ENCODE peak calls at places on chromosomes 7 and 10, in four cellular contexts. One of them, this sample, is unnamed.
A peak's percentile ranks its signal among the peaks of the same experiment; 100 is the strongest.

GRCh38 chr10:62769574-62770242 is 34.8 kb upstream of the ADO start:
- DNase-seq in nephron progenitor cell: no peak
- DNase-seq in endodermal cell: peak; percentile 67
- DNase-seq in psoas muscle: no peak
- DNase-seq in this sample: no peak

GRCh38 chr10:104559935-104560334 is 81.2 kb upstream of the SORCS3 start:
- DNase-seq in nephron progenitor cell: no peak
- DNase-seq in endodermal cell: peak; percentile 16
- DNase-seq in psoas muscle: no peak
- DNase-seq in this sample: no peak

GRCh38 chr7:90692396-90692795 is 96.3 kb downstream of the CDK14 start:
- DNase-seq in nephron progenitor cell: no peak
- DNase-seq in endodermal cell: no peak
- DNase-seq in psoas muscle: no peak
- DNase-seq in this sample: no peak

GRCh38 chr10:4151466-4151865 is 366.5 kb upstream of the KLF6 start:
- DNase-seq in nephron progenitor cell: no peak
- DNase-seq in endodermal cell: peak; percentile 76
- DNase-seq in psoas muscle: no peak
- DNase-seq in this sample: no peak

GRCh38 chr10:1160561-1160961 is 104.4 kb downstream of the WDR37 start:
- DNase-seq in nephron progenitor cell: no peak
- DNase-seq in endodermal cell: no peak
- DNase-seq in psoas muscle: no peak
- DNase-seq in this sample: peak; percentile 72

GRCh38 chr10:91389636-91390512 is 20.3 kb upstream of the HECTD2 start:
- DNase-seq in nephron progenitor cell: peak; percentile 14
- DNase-seq in endodermal cell: no peak
- DNase-seq in psoas muscle: no peak
- DNase-seq in this sample: no peak

GRCh38 chr10:119498889-119499864 is 43.3 kb downstream of the RGS10 start:
- DNase-seq in nephron progenitor cell: no peak
- DNase-seq in endodermal cell: no peak
- DNase-seq in psoas muscle: no peak
- DNase-seq in this sample: no peak

GRCh38 chr10:86411281-86411841 is 44.8 kb upstream of the GRID1 start:
- DNase-seq in nephron progenitor cell: no peak
- DNase-seq in endodermal cell: no peak
- DNase-seq in psoas muscle: no peak
- DNase-seq in this sample: peak; percentile 36

GRCh38 chr10:103605359-103606156 is 112.1 kb downstream of the NEURL1 start:
- DNase-seq in nephron progenitor cell: peak; percentile 48
- DNase-seq in endodermal cell: peak; percentile 88
- DNase-seq in psoas muscle: peak; percentile 68
- DNase-seq in this sample: no peak

GRCh38 chr7:130741336-130741995 is 7.5 kb upstream of the KLF14 start:
- DNase-seq in nephron progenitor cell: no peak
- DNase-seq in endodermal cell: no peak
- DNase-seq in psoas muscle: no peak
- DNase-seq in this sample: no peak

GRCh38 chr7:105577251-105577650 is 4.0 kb downstream of the EFCAB10 start:
- DNase-seq in nephron progenitor cell: no peak
- DNase-seq in endodermal cell: no peak
- DNase-seq in psoas muscle: no peak
- DNase-seq in this sample: no peak

GRCh38 chr10:85646312-85646711 is 720.3 kb downstream of the GRID1 start:
- DNase-seq in nephron progenitor cell: no peak
- DNase-seq in endodermal cell: peak; percentile 10
- DNase-seq in psoas muscle: no peak
- DNase-seq in this sample: peak; percentile 13

GRCh38 chr10:24299587-24300258 is 90.8 kb downstream of the KIAA1217 start:
- DNase-seq in nephron progenitor cell: no peak
- DNase-seq in endodermal cell: no peak
- DNase-seq in psoas muscle: no peak
- DNase-seq in this sample: no peak

GRCh38 chr7:78139335-78139734 is 340.8 kb downstream of the PHTF2 start:
- DNase-seq in nephron progenitor cell: no peak
- DNase-seq in endodermal cell: no peak
- DNase-seq in psoas muscle: no peak
- DNase-seq in this sample: no peak

GRCh38 chr7:13577566-13578145 is 411.8 kb downstream of the ETV1 start:
- DNase-seq in nephron progenitor cell: no peak
- DNase-seq in endodermal cell: no peak
- DNase-seq in psoas muscle: no peak
- DNase-seq in this sample: no peak

GRCh38 chr7:55019691-55020480 is 1.1 kb downstream of the EGFR start:
- DNase-seq in nephron progenitor cell: peak; percentile 44
- DNase-seq in endodermal cell: peak; percentile 75
- DNase-seq in psoas muscle: peak; percentile 69
- DNase-seq in this sample: no peak

GRCh38 chr7:155531686-155532085 is 14.7 kb downstream of the CNPY1 start:
- DNase-seq in nephron progenitor cell: peak; percentile 32
- DNase-seq in endodermal cell: peak; percentile 40
- DNase-seq in psoas muscle: no peak
- DNase-seq in this sample: no peak

GRCh38 chr10:73263948-73264347 is 11.5 kb upstream of the MRPS16 start:
- DNase-seq in nephron progenitor cell: no peak
- DNase-seq in endodermal cell: no peak
- DNase-seq in psoas muscle: no peak
- DNase-seq in this sample: no peak

GRCh38 chr10:29415876-29416275 is 127.0 kb downstream of the LYZL1 start:
- DNase-seq in nephron progenitor cell: no peak
- DNase-seq in endodermal cell: no peak
- DNase-seq in psoas muscle: no peak
- DNase-seq in this sample: no peak

GRCh38 chr7:127447326-127447945 is 54.9 kb upstream of the ZNF800 start:
- DNase-seq in nephron progenitor cell: peak; percentile 5
- DNase-seq in endodermal cell: peak; percentile 88
- DNase-seq in psoas muscle: no peak
- DNase-seq in this sample: no peak

GRCh38 chr7:154409703-154410311 is 357.6 kb downstream of the DPP6 start:
- DNase-seq in nephron progenitor cell: peak; percentile 68
- DNase-seq in endodermal cell: peak; percentile 85
- DNase-seq in psoas muscle: no peak
- DNase-seq in this sample: no peak

GRCh38 chr10:102434251-102434913 is 2.0 kb upstream of the CUEDC2 start:
- DNase-seq in nephron progenitor cell: peak; percentile 26
- DNase-seq in endodermal cell: no peak
- DNase-seq in psoas muscle: no peak
- DNase-seq in this sample: no peak

GRCh38 chr7:138958026-138958956 is 22.9 kb downstream of the KIAA1549 start:
- DNase-seq in nephron progenitor cell: no peak
- DNase-seq in endodermal cell: no peak
- DNase-seq in psoas muscle: no peak
- DNase-seq in this sample: no peak
- TF ChIP-seq CTCF in nephron progenitor cell: no peak
- TF ChIP-seq CTCF in endodermal cell: no peak
- TF ChIP-seq CTCF in psoas muscle: no peak
- TF ChIP-seq CTCF in this sample: no peak

GRCh38 chr10:43265799-43266721 is 805 bp downstream of the RASGEF1A start:
- DNase-seq in nephron progenitor cell: no peak
- DNase-seq in endodermal cell: peak; percentile 85
- DNase-seq in psoas muscle: no peak
- DNase-seq in this sample: peak; percentile 81
- TF ChIP-seq CTCF in nephron progenitor cell: peak; percentile 20
- TF ChIP-seq CTCF in endodermal cell: peak; percentile 81
- TF ChIP-seq CTCF in psoas muscle: peak; percentile 36
- TF ChIP-seq CTCF in this sample: no peak

GRCh38 chr7:50981743-50982142 is 199.0 kb upstream of the GRB10 start:
- DNase-seq in nephron progenitor cell: no peak
- DNase-seq in endodermal cell: peak; percentile 61
- DNase-seq in psoas muscle: no peak
- DNase-seq in this sample: no peak

GRCh38 chr7:50988465-50988864 is 205.8 kb upstream of the GRB10 start:
- DNase-seq in nephron progenitor cell: no peak
- DNase-seq in endodermal cell: peak; percentile 59
- DNase-seq in psoas muscle: no peak
- DNase-seq in this sample: no peak

GRCh38 chr7:50978633-50979215 is 196.0 kb upstream of the GRB10 start:
- DNase-seq in nephron progenitor cell: no peak
- DNase-seq in endodermal cell: no peak
- DNase-seq in psoas muscle: no peak
- DNase-seq in this sample: no peak

DNA sequence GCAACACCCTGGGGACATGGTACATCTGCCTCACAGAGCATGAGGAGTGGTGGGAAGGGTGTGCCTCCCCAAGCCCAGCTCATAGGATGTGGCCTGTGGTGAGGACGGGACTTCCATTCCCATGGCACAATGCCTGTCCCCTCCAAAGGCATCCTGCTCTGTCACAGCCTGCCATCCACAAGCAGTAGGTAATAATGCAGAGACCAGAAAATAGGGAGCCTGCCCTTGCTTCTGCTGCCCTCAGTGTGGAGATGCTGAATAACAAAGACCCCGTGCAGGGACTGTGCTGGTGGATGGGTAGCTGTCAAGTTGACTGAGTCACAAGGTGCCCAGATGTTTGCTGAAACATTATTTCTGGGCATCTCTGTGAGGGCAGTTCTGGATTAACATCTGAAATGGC is 199.9 kb upstream of the GRB10 start:
- DNase-seq in nephron progenitor cell: no peak
- DNase-seq in endodermal cell: peak; percentile 84
- DNase-seq in psoas muscle: no peak
- DNase-seq in this sample: no peak
- TF ChIP-seq CTCF in nephron progenitor cell: no peak
- TF ChIP-seq CTCF in endodermal cell: peak; percentile 74
- TF ChIP-seq CTCF in psoas muscle: no peak
- TF ChIP-seq CTCF in this sample: peak; percentile 13

GRCh38 chr10:32893431-32893830 is 64.6 kb downstream of the ITGB1 start:
- DNase-seq in nephron progenitor cell: no peak
- DNase-seq in endodermal cell: peak; percentile 84
- DNase-seq in psoas muscle: no peak
- DNase-seq in this sample: no peak
- TF ChIP-seq CTCF in nephron progenitor cell: no peak
- TF ChIP-seq CTCF in endodermal cell: peak; percentile 69
- TF ChIP-seq CTCF in psoas muscle: no peak
- TF ChIP-seq CTCF in this sample: no peak

DNA sequence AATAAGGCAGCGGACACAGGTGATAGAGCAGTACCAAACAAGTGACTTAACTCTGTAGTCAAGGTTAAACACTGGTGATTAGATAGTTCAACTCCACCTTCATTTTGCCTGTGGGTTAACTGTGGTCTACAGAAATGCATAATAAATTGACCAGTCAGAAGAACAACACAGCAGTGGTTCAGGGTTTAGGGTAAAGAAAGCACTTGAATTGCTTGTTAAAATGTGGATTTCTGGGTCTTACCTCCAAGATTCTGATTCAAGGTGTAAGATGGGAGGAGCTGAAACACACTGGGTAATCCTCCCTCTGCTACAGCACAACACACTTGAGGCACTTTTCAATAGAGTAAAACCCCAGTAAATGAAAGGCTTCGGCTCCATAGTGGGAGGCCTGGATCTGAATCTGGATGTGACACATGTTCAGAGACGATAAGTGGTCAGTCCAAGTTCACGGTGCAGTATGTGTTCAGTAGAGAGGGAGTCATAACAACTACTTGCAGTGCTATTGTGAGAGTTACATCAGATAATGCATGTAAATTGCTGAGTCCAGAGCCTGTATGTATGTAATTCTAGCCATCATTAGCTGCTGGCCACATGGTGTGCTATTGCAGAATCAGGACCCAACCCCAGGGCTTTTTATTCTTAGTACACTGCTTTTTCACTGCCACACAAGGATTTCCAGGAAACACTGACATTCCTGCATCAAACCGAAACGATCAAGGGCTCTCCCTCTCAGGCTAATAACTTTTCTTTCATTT is 141.7 kb downstream of the SORCS1 start:
- DNase-seq in nephron progenitor cell: no peak
- DNase-seq in endodermal cell: no peak
- DNase-seq in psoas muscle: no peak
- DNase-seq in this sample: no peak
- TF ChIP-seq CTCF in nephron progenitor cell: no peak
- TF ChIP-seq CTCF in endodermal cell: no peak
- TF ChIP-seq CTCF in psoas muscle: no peak
- TF ChIP-seq CTCF in this sample: no peak

This sample was measured in osteocyte.